ENCODE peak calls at places on chromosomes 11 and 22, in nine cellular contexts. J, B, D, O, Z, S, E, Q and N are unnamed samples.

GRCh38 chr11:23097906-23098305 is 237.6 kb upstream of the CCDC179 start:
- DNase-seq in J (no peak), B (no peak), D (no peak), O (no peak), Z (no peak), S (no peak), E (no peak), Q (no peak), N (no peak)

GRCh38 chr11:74992852-74993251 is 4.1 kb downstream of the NEU3 start:
- DNase-seq in J (no peak), B (no peak), D (no peak), O (no peak), Z (no peak), S (no peak), E (no peak), Q (no peak), N (no peak)

GRCh38 chr11:106520146-106520912 is 442.9 kb downstream of the AASDHPPT start:
- DNase-seq in J (no peak), B (no peak), D (no peak), O (no peak), Z (no peak), S (no peak), E (no peak), Q (no peak), N (no peak)

GRCh38 chr11:121523581-121524232 is 70.9 kb upstream of the SORL1-AS1 start:
- DNase-seq in J (no peak), B (no peak), D (no peak), O (no peak), Z (no peak), S (no peak), E (no peak), Q (no peak), N (no peak)

GRCh38 chr11:76601272-76601671 is 69.3 kb downstream of the LRRC32 start:
- DNase-seq in J (no peak), B (no peak), D (no peak), O (no peak), Z (no peak), S (no peak), E (no peak), Q (no peak), N (no peak)

GRCh38 chr11:45313211-45313865 is 27.2 kb upstream of the SYT13 start:
- DNase-seq in J (no peak), B (no peak), D (no peak), O (no peak), Z (no peak), S (no peak), E (no peak), Q (no peak), N (no peak)

GRCh38 chr11:121566279-121567168 is 113.8 kb upstream of the SORL1-AS1 start:
- DNase-seq in J (no peak), B (no peak), D (no peak), O (no peak), Z (no peak), S (no peak), E (no peak), Q (no peak), N (no peak)

GRCh38 chr11:69495441-69496201 is 14.2 kb downstream of the LINC01488 start:
- DNase-seq in J (peak; percentile 6), B (no peak), D (no peak), O (no peak), Z (no peak), S (no peak), E (no peak), Q (no peak), N (no peak)

GRCh38 chr11:58513747-58514367 is 6.0 kb upstream of the OR5B21 start:
- DNase-seq in J (no peak), B (peak; percentile 73), D (no peak), O (no peak), Z (peak; percentile 37), S (peak; percentile 52), E (peak; percentile 25), Q (peak; percentile 67), N (no peak)

GRCh38 chr11:67345949-67346819 is 7.2 kb downstream of the POLD4 start:
- DNase-seq in J (no peak), B (peak; percentile 49), D (no peak), O (no peak), Z (peak; percentile 49), S (no peak), E (peak; percentile 32), Q (peak; percentile 60), N (no peak)

GRCh38 chr11:48087974-48088681 is 107.8 kb downstream of the PTPRJ start:
- DNase-seq in J (peak; percentile 46), B (peak; percentile 41), D (no peak), O (no peak), Z (no peak), S (no peak), E (no peak), Q (no peak), N (peak; percentile 32)

GRCh38 chr11:64536396-64536935 is 54.6 kb upstream of the SLC22A12 start:
- DNase-seq in J (no peak), B (no peak), D (no peak), O (no peak), Z (peak; percentile 21), S (no peak), E (no peak), Q (peak; percentile 22), N (no peak)

GRCh38 chr22:45948081-45948648 is 28.8 kb downstream of the WNT7B start:
- DNase-seq in J (no peak), B (no peak), D (no peak), O (no peak), Z (no peak), S (no peak), E (no peak), Q (no peak), N (no peak)

GRCh38 chr22:32590556-32590955 is 115.9 kb downstream of the FBXO7 start:
- DNase-seq in J (no peak), B (no peak), D (no peak), O (no peak), Z (peak; percentile 88), S (no peak), E (no peak), Q (peak; percentile 4), N (no peak)

GRCh38 chr22:23686416-23687024 is 4.3 kb upstream of the RGL4 start:
- DNase-seq in J (no peak), B (no peak), D (no peak), O (no peak), Z (no peak), S (no peak), E (no peak), Q (no peak), N (no peak)

GRCh38 chr11:13358871-13359270 is 81.3 kb downstream of the BMAL1 start:
- DNase-seq in J (no peak), B (no peak), D (no peak), O (no peak), Z (peak; percentile 64), S (no peak), E (no peak), Q (peak; percentile 40), N (no peak)
- H3K4me3 ChIP-seq in J (no peak overlapping the region), B (no peak overlapping the region), D (no peak overlapping the region), O (no peak overlapping the region), Z (no peak overlapping the region), S (no peak overlapping the region), E (no peak overlapping the region), Q (no peak overlapping the region), N (no peak overlapping the region)

GRCh38 chr11:78082146-78082545 is 2.5 kb upstream of the NDUFC2 start:
- DNase-seq in J (no peak), B (no peak), D (no peak), O (no peak), Z (no peak), S (no peak), E (no peak), Q (no peak), N (no peak)

GRCh38 chr11:78079232-78080083 is at the start of gene NDUFC2:
- DNase-seq in J (peak; percentile 82), B (peak; percentile 85), D (peak; percentile 33), O (peak; percentile 31), Z (peak; percentile 75), S (peak; percentile 57), E (peak; percentile 80), Q (peak; percentile 89), N (peak; percentile 82)

GRCh38 chr11:78080084-78080817 is 589 bp upstream of the NDUFC2 start:
- DNase-seq in J (no peak), B (no peak), D (no peak), O (no peak), Z (no peak), S (no peak), E (no peak), Q (no peak), N (no peak)

GRCh38 chr11:78081583-78081982 is 1.9 kb upstream of the NDUFC2 start:
- DNase-seq in J (no peak), B (no peak), D (no peak), O (no peak), Z (no peak), S (no peak), E (no peak), Q (no peak), N (no peak)

DNA sequence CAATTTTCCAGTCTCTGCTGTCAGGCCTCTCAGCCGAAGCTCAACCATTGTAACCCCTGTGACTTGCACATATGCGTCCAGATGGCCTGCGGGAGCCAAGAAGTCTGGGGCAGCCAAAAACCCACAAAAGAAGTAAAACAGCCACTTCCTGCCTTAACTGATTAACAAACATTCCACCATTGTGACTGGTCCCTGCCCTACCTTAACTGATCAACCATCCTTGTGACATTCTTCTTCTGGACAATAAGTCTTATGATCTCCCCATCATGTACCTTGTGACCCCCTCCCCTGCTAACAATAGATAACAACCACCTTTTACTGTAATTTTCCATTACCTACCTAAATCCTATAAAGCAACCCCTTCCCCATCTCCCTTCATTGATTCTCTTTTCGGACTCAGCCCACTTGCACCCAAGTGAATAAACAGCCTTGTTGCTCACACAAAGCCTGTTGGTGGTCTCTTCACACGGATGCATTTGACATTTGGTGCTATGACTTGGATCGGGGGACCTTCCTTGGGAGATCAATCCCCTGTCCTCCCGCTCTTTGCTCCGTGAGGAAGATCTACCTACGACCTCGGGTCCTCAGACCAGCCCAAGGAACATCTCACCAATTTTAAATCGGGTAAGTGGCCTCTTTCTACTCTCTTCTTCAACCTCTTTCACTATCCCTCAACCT is 1.3 kb upstream of the NDUFC2 start:
- DNase-seq in J (no peak), B (peak; percentile 19), D (no peak), O (no peak), Z (peak; percentile 98), S (peak; percentile 13), E (no peak), Q (peak; percentile 59), N (no peak)
- H3K4me3 ChIP-seq in J (peak overlapping the region; percentile 100), B (no peak overlapping the region), D (peak overlapping the region; percentile 82), O (peak overlapping the region; percentile 93), Z (no peak overlapping the region), S (no peak overlapping the region), E (no peak overlapping the region), Q (no peak overlapping the region), N (no peak overlapping the region)

GRCh38 chr11:7858001-7858400 is 61.3 kb upstream of the OR5P2 start:
- DNase-seq in J (no peak), B (no peak), D (no peak), O (no peak), Z (no peak), S (no peak), E (no peak), Q (no peak), N (no peak)
- H3K4me3 ChIP-seq in J (no peak overlapping the region), B (no peak overlapping the region), D (no peak overlapping the region), O (no peak overlapping the region), Z (no peak overlapping the region), S (no peak overlapping the region), E (no peak overlapping the region), Q (no peak overlapping the region), N (no peak overlapping the region)

GRCh38 chr11:89159974-89160373 is 17.7 kb upstream of the TYR start:
- DNase-seq in J (no peak), B (no peak), D (no peak), O (no peak), Z (no peak), S (no peak), E (no peak), Q (no peak), N (no peak)

GRCh38 chr11:89163686-89164085 is 14.0 kb upstream of the TYR start:
- DNase-seq in J (no peak), B (peak; percentile 83), D (no peak), O (no peak), Z (no peak), S (no peak), E (no peak), Q (no peak), N (no peak)

GRCh38 chr11:89161949-89162348 is 15.7 kb upstream of the TYR start:
- DNase-seq in J (no peak), B (no peak), D (no peak), O (no peak), Z (no peak), S (no peak), E (no peak), Q (no peak), N (no peak)
- H3K4me3 ChIP-seq in J (no peak overlapping the region), B (no peak overlapping the region), D (no peak overlapping the region), O (no peak overlapping the region), Z (no peak overlapping the region), S (no peak overlapping the region), E (no peak overlapping the region), Q (no peak overlapping the region), N (no peak overlapping the region)